ENCODE peak calls at places on chromosomes 4 and X, in eight cellular contexts. Q, S, D, R, I, P, H and Y are unnamed samples.

GRCh38 chrX:10617186-10617963 is 3.0 kb downstream of the MID1 start:
- DNase-seq in D (no peak), P (no peak), S (no peak), Q (peak), I (no peak), H (peak), R (no peak), Y (peak)

GRCh38 chr4:164977243-164978164 is at the start of gene TRIM61:
- DNase-seq in H (peak), D (no peak), S (peak), P (no peak), I (peak), Q (peak), R (no peak), Y (peak)

GRCh38 chrX:23373129-23373804 is 38.6 kb downstream of the PTCHD1 start:
- DNase-seq in R (no peak), I (no peak), D (peak), P (peak), S (no peak), H (peak), Q (peak), Y (no peak)

GRCh38 chrX:130030826-130031225 is 48.4 kb downstream of the BCORL1 start:
- DNase-seq in H (no peak), D (no peak), Q (no peak), I (no peak), R (no peak), S (no peak), P (no peak), Y (no peak)

GRCh38 chrX:8981742-8982141 is 52.2 kb downstream of the FAM9B start:
- DNase-seq in R (no peak), I (no peak), Q (peak), H (no peak), P (no peak), S (no peak), D (no peak), Y (no peak)

GRCh38 chrX:151694121-151694520 is 1.1 kb upstream of the PRRG3 start:
- DNase-seq in P (no peak), I (no peak), H (no peak), Q (no peak), R (no peak), D (no peak), S (no peak), Y (no peak)

GRCh38 chrX:19725545-19726102 is 161.8 kb downstream of the SH3KBP1 start:
- DNase-seq in S (no peak), Q (no peak), H (no peak), I (no peak), R (no peak), D (no peak), P (no peak), Y (no peak)

GRCh38 chr4:2745981-2746806 is 9.9 kb downstream of the TNIP2 start:
- DNase-seq in H (peak), Q (peak), R (no peak), S (peak), P (peak), I (peak), D (no peak), Y (no peak)

GRCh38 chr4:5979981-5980380 is 38.2 kb downstream of the C4orf50 start:
- DNase-seq in I (no peak), D (no peak), P (peak), H (peak), S (no peak), Q (peak), R (no peak), Y (peak)

GRCh38 chr4:147984065-147984777 is 252.3 kb downstream of the ARHGAP10 start:
- DNase-seq in H (peak), P (peak), Q (peak), D (no peak), S (no peak), R (no peak), I (peak), Y (peak)

GRCh38 chr4:154120277-154120676 is 331.4 kb upstream of the SFRP2 start:
- DNase-seq in H (peak), D (no peak), I (no peak), P (no peak), S (no peak), Q (no peak), R (no peak), Y (no peak)

GRCh38 chrX:120109378-120109777 is 6.3 kb downstream of the RHOXF1 start:
- DNase-seq in P (no peak), S (no peak), Q (no peak), I (no peak), H (no peak), R (no peak), D (no peak), Y (no peak)

GRCh38 chr4:72286185-72286584 is 254.4 kb downstream of the NPFFR2 start:
- DNase-seq in S (no peak), R (no peak), Q (peak), I (no peak), H (peak), D (peak), P (peak), Y (no peak)

GRCh38 chrX:108736509-108737479 is at the start of gene IRS4:
- DNase-seq in I (peak), Q (peak), D (no peak), P (peak), H (peak), R (no peak), S (no peak), Y (peak)

GRCh38 chr4:8328456-8328855 is 58.9 kb downstream of the HTRA3 start:
- DNase-seq in R (no peak), Q (no peak), H (no peak), I (no peak), D (no peak), S (no peak), P (no peak), Y (no peak)

GRCh38 chrX:1661048-1661921 is 46.4 kb downstream of the ASMT start:
- DNase-seq in I (peak), R (no peak), P (no peak), Q (no peak), S (peak), D (no peak), H (no peak), Y (peak)

GRCh38 chrX:118807151-118808017 is 16.2 kb upstream of the ZCCHC12 start:
- DNase-seq in P (peak), I (no peak), Q (peak), R (no peak), D (no peak), S (peak), H (peak), Y (peak)

GRCh38 chr4:120218981-120219380 is 152.3 kb upstream of the MAD2L1 start:
- DNase-seq in I (no peak), H (peak), S (no peak), P (peak), D (no peak), Q (peak), R (no peak), Y (no peak)

GRCh38 chr4:60605651-60606354 is 594.3 kb upstream of the ADGRL3 start:
- DNase-seq in H (peak), S (no peak), I (no peak), Q (peak), R (no peak), P (peak), D (no peak), Y (no peak)

GRCh38 chr4:148445071-148445902 is 3.1 kb upstream of the NR3C2 start:
- DNase-seq in I (peak), H (peak), R (peak), Q (peak), S (peak), D (no peak), P (peak), Y (peak)

GRCh38 chrX:16610121-16610565 is 39.8 kb upstream of the S100G start:
- DNase-seq in S (no peak), H (peak), I (no peak), Q (peak), D (no peak), P (peak), R (no peak), Y (no peak)

GRCh38 chr4:16684083-16684482 is 214.4 kb downstream of the LDB2 start:
- DNase-seq in P (peak), R (no peak), I (no peak), Q (peak), H (peak), S (no peak), D (no peak), Y (no peak)

GRCh38 chrX:129695937-129696336 is 41.2 kb upstream of the APLN start:
- DNase-seq in S (no peak), H (no peak), P (no peak), R (no peak), D (no peak), I (no peak), Q (no peak), Y (no peak)

GRCh38 chr4:141301216-141301615 is 80.5 kb downstream of the ZNF330 start:
- DNase-seq in I (no peak), H (peak), P (no peak), D (no peak), S (no peak), Q (no peak), R (no peak), Y (no peak)

GRCh38 chr4:80045831-80046230 is 27.2 kb downstream of the ANTXR2 start:
- DNase-seq in P (peak), S (no peak), Q (peak), I (no peak), H (no peak), D (no peak), R (no peak), Y (no peak)

GRCh38 chrX:139890991-139891700 is 41.7 kb downstream of the ATP11C start:
- DNase-seq in I (no peak), Q (peak), H (peak), P (peak), R (no peak), S (no peak), D (no peak), Y (no peak)

GRCh38 chr4:163139048-163139447 is 27.6 kb downstream of the NAF1 start:
- DNase-seq in R (no peak), Q (no peak), H (no peak), D (no peak), S (no peak), I (no peak), P (no peak), Y (no peak)

GRCh38 chrX:40908857-40909475 is 173.6 kb upstream of the MED14 start:
- DNase-seq in R (no peak), Q (peak), H (peak), D (peak), P (peak), S (no peak), I (no peak), Y (no peak)

GRCh38 chr4:73450398-73451004 is 14.5 kb downstream of the AFP start:
- DNase-seq in H (peak), I (peak), Q (peak), S (no peak), R (no peak), P (peak), D (peak), Y (peak)

GRCh38 chr4:47662975-47663374 is 174.9 kb downstream of the CORIN start:
- DNase-seq in P (peak), S (peak), Q (no peak), R (no peak), I (no peak), H (no peak), D (no peak), Y (no peak)

GRCh38 chr4:176031927-176032326 is 33.7 kb upstream of the WDR17 start:
- DNase-seq in S (no peak), R (no peak), Q (no peak), D (no peak), I (no peak), H (no peak), P (no peak), Y (no peak)